ENCODE peak calls at places on chromosomes 12 and 14, in eight cellular contexts. H is Daoy; X is AG09319; D is activated CD4-positive, alpha-beta T cell treated with anti-CD3 and anti-CD28 coated beads for 36 hours; C is bronchial epithelial cell; B is stimulated activated CD4-positive, alpha-beta T cell treated with anti-CD3 and anti-CD28 coated beads, Interleukin-1b, Interleukin-23, amount 100 ng/mL, for 48 hours; J is lung; L is retina. P is an unnamed sample.

GRCh38 chr14:89669209-89669608 is 252.2 kb upstream of the FOXN3 start:
- DNase-seq in X (no peak), B (peak), L (no peak), C (no peak), J (no peak), H (no peak), D (peak), P (no peak)

GRCh38 chr14:103087343-103087835 is 3.4 kb downstream of the LBHD2 start:
- DNase-seq in L (peak), C (no peak), X (no peak), J (no peak), H (no peak), B (no peak), D (no peak), P (no peak)

GRCh38 chr14:66944872-66945271 is 244.4 kb upstream of the GARIN2 start:
- DNase-seq in B (peak), D (peak), H (no peak), C (no peak), X (no peak), L (peak), J (no peak), P (no peak)

GRCh38 chr12:87469295-87469694 is 559.9 kb downstream of the C12orf50 start:
- DNase-seq in J (no peak), B (no peak), L (no peak), X (no peak), C (peak), H (no peak), D (no peak), P (no peak)

GRCh38 chr12:80472912-80473500 is 29.0 kb downstream of the PTPRQ start:
- DNase-seq in C (peak), B (no peak), J (no peak), H (peak), X (peak), L (peak), D (no peak), P (no peak)

GRCh38 chr14:76710093-76711010 is 50.9 kb upstream of the VASH1 start:
- DNase-seq in C (peak), D (peak), J (no peak), H (peak), X (no peak), L (peak), B (no peak), P (no peak)

GRCh38 chr12:116498471-116498870 is 60.7 kb upstream of the MAP1LC3B2 start:
- DNase-seq in J (no peak), C (no peak), H (no peak), D (no peak), X (peak), B (no peak), L (no peak), P (no peak)

GRCh38 chr12:102503056-102503681 is 22.8 kb upstream of the IGF1 start:
- DNase-seq in B (no peak), L (no peak), H (no peak), D (no peak), J (no peak), X (no peak), C (no peak), P (no peak)

GRCh38 chr12:90945070-90945649 is 9.8 kb downstream of the CCER1 start:
- DNase-seq in L (no peak), H (no peak), X (no peak), D (no peak), J (no peak), B (no peak), C (peak), P (peak)

GRCh38 chr14:69716483-69717187 is 50.3 kb upstream of the SRSF5 start:
- DNase-seq in J (no peak), C (peak), B (peak), H (peak), L (no peak), D (peak), X (peak), P (peak)

GRCh38 chr14:54329082-54329695 is 67.6 kb upstream of the CDKN3 start:
- DNase-seq in B (peak), H (peak), D (peak), C (peak), L (peak), X (peak), J (peak), P (peak)

GRCh38 chr14:57960946-57961792 is 95.3 kb upstream of the SLC35F4 start:
- DNase-seq in H (no peak), C (no peak), L (no peak), B (no peak), X (no peak), J (no peak), D (no peak), P (no peak)

GRCh38 chr14:105395538-105395854 is 2.8 kb upstream of the TEX22 start:
- DNase-seq in L (no peak), J (no peak), X (no peak), D (no peak), B (no peak), C (no peak), H (no peak), P (no peak)

GRCh38 chr12:109770104-109770860 is 56.7 kb downstream of the FAM222A start:
- DNase-seq in H (no peak), L (no peak), J (no peak), B (no peak), X (no peak), C (no peak), D (no peak), P (no peak)

GRCh38 chr14:100583245-100583644 is 4.0 kb downstream of the BEGAIN start:
- DNase-seq in H (no peak), J (no peak), C (no peak), X (no peak), B (no peak), L (no peak), D (no peak), P (no peak)

GRCh38 chr12:100146252-100146651 is 3.6 kb upstream of the BLTP3B start:
- DNase-seq in B (no peak), J (no peak), L (no peak), D (no peak), C (no peak), H (no peak), X (no peak), P (no peak)

GRCh38 chr14:64095620-64096019 is 198.6 kb downstream of the ESR2 start:
- DNase-seq in H (no peak), D (peak), X (no peak), L (no peak), C (peak), J (no peak), B (peak), P (no peak)

GRCh38 chr14:93105362-93105761 is 10.4 kb downstream of the ITPK1 start:
- DNase-seq in D (no peak), L (no peak), J (peak), X (peak), C (peak), H (peak), B (no peak), P (no peak)

GRCh38 chr12:11347810-11348209 is 37.6 kb upstream of the PRB4 start:
- DNase-seq in D (no peak), J (no peak), B (no peak), X (no peak), C (no peak), H (no peak), L (no peak), P (no peak)

GRCh38 chr12:132116709-132117557 is 27.2 kb downstream of the DDX51 start:
- DNase-seq in C (no peak), X (no peak), H (no peak), J (no peak), B (no peak), L (no peak), D (no peak), P (no peak)

GRCh38 chr14:95023886-95024285 is 133.4 kb downstream of the DICER1 start:
- DNase-seq in X (peak), C (no peak), J (peak), L (no peak), B (no peak), H (peak), D (no peak), P (no peak)

GRCh38 chr14:59688224-59689170 is 111.9 kb upstream of the CCDC175 start:
- DNase-seq in L (no peak), D (peak), B (peak), H (peak), C (peak), X (no peak), J (no peak), P (peak)

GRCh38 chr14:60509438-60510253 is 700 bp downstream of the SIX6 start:
- DNase-seq in H (peak), X (no peak), C (no peak), D (peak), L (no peak), B (no peak), J (no peak), P (no peak)

GRCh38 chr12:67909091-67909531 is 80.1 kb upstream of the IFNG-AS1 start:
- DNase-seq in B (no peak), X (peak), L (no peak), D (no peak), J (no peak), H (peak), C (no peak), P (no peak)

GRCh38 chr12:78863482-78864427 is 819 bp upstream of the SYT1 start:
- DNase-seq in C (peak), L (peak), D (peak), J (peak), B (no peak), H (peak), X (no peak), P (peak)

GRCh38 chr12:51914034-51914923 is 7.0 kb downstream of the ACVRL1 start:
- DNase-seq in B (no peak), J (no peak), X (no peak), C (no peak), H (no peak), L (no peak), D (no peak), P (no peak)

GRCh38 chr12:115872212-115872611 is 405.3 kb downstream of the MED13L start:
- DNase-seq in L (no peak), B (no peak), X (no peak), J (no peak), H (no peak), C (no peak), D (no peak), P (no peak)

GRCh38 chr12:99224237-99224636 is 423.3 kb upstream of the GARIN6 start:
- DNase-seq in J (no peak), D (no peak), H (no peak), L (no peak), C (no peak), B (no peak), X (no peak), P (no peak)

P was measured in H54.